ENCODE peak calls at places on chromosomes 5 and 9, in eight cellular contexts. E is activated effector memory CD4-positive, alpha-beta T cell treated with Interleukin-2 at 50 U/mL for 16 hours; Y is midbrain; H is nephron progenitor cell; O is NCI-H774; W is left cardiac atrium; T is left ventricle myocardium inferior; J is glutamatergic neuron. Z is an unnamed sample.

GRCh38 chr5:6570530-6570929 is 62.3 kb downstream of the NSUN2 start:
- DNase-seq in H (no peak), T (no peak), W (no peak), E (no peak), Y (no peak), J (no peak), O (peak), Z (peak)

GRCh38 chr9:27292646-27293045 is 4.3 kb downstream of the EQTN start:
- DNase-seq in E (no peak), O (no peak), H (no peak), T (no peak), Y (no peak), W (no peak), J (no peak), Z (no peak)

GRCh38 chr9:69397384-69398214 is 72.6 kb downstream of the ENTREP1 start:
- DNase-seq in T (no peak), H (no peak), Y (peak), O (no peak), J (no peak), E (no peak), W (no peak), Z (no peak)

GRCh38 chr5:121429761-121430160 is 421.9 kb upstream of the FTMT start:
- DNase-seq in H (no peak), W (no peak), T (no peak), J (no peak), E (no peak), O (no peak), Y (no peak), Z (no peak)

GRCh38 chr9:100848731-100849130 is 179.8 kb upstream of the PLPPR1 start:
- DNase-seq in T (no peak), O (no peak), J (no peak), H (no peak), W (no peak), Y (no peak), E (no peak), Z (no peak)

GRCh38 chr9:97528529-97529230 is 27.2 kb downstream of the TMOD1 start:
- DNase-seq in T (no peak), E (no peak), O (no peak), Y (no peak), H (no peak), W (no peak), J (no peak), Z (no peak)

GRCh38 chr9:75891277-75892167 is 1.0 kb downstream of the PCSK5 start:
- DNase-seq in O (no peak), H (peak), W (peak), T (peak), E (peak), Y (peak), J (peak), Z (peak)

GRCh38 chr5:147887026-147887627 is 8.6 kb downstream of the SCGB3A2 start:
- DNase-seq in W (no peak), Y (peak), J (no peak), E (no peak), T (no peak), H (no peak), O (peak), Z (no peak)

GRCh38 chr5:138354926-138355378 is 2.5 kb downstream of the KDM3B start:
- DNase-seq in W (peak), O (no peak), H (peak), T (no peak), Y (peak), E (no peak), J (no peak), Z (no peak)

GRCh38 chr5:30918171-30918570 is 275.3 kb upstream of the CDH6 start:
- DNase-seq in Y (no peak), J (no peak), O (no peak), T (no peak), H (no peak), E (no peak), W (no peak), Z (no peak)

GRCh38 chr9:110808599-110808980 is 140.0 kb downstream of the MUSK start:
- DNase-seq in J (no peak), E (no peak), O (no peak), H (no peak), T (no peak), W (no peak), Y (no peak), Z (no peak)

GRCh38 chr5:10457682-10458574 is 16.2 kb downstream of the ROPN1L start:
- DNase-seq in E (no peak), T (peak), W (no peak), O (no peak), Y (no peak), J (peak), H (peak), Z (no peak)

GRCh38 chr5:79772651-79773050 is 83.0 kb downstream of the CMYA5 start:
- DNase-seq in Y (no peak), E (no peak), H (no peak), T (no peak), J (no peak), O (no peak), W (no peak), Z (no peak)

GRCh38 chr5:159010611-159011497 is 88.9 kb downstream of the EBF1 start:
- DNase-seq in E (no peak), W (peak), Y (no peak), H (peak), T (peak), O (no peak), J (no peak), Z (no peak)

GRCh38 chr5:142110046-142110531 is 1.5 kb downstream of the NDFIP1 start:
- DNase-seq in O (no peak), E (no peak), W (no peak), J (no peak), H (peak), T (no peak), Y (peak), Z (no peak)

GRCh38 chr5:78819707-78820106 is 165.4 kb downstream of the ARSB start:
- DNase-seq in Y (no peak), H (no peak), W (no peak), E (no peak), T (no peak), O (no peak), J (no peak), Z (no peak)

GRCh38 chr9:16309350-16310271 is 560.9 kb downstream of the BNC2 start:
- DNase-seq in H (no peak), W (peak), O (no peak), T (peak), Y (no peak), E (no peak), J (no peak), Z (no peak)

GRCh38 chr9:121698627-121699270 is 47.3 kb downstream of the DAB2IP start:
- DNase-seq in E (no peak), T (no peak), O (peak), Y (no peak), H (peak), J (peak), W (peak), Z (peak)

GRCh38 chr5:148209151-148209550 is 6.3 kb downstream of the SPINK6 start:
- DNase-seq in E (no peak), J (no peak), Y (no peak), T (no peak), O (peak), H (no peak), W (no peak), Z (peak)

GRCh38 chr9:134226221-134226930 is 62.0 kb upstream of the RNU6ATAC start:
- DNase-seq in E (no peak), W (peak), O (no peak), J (peak), Y (no peak), H (peak), T (peak), Z (no peak)

GRCh38 chr9:137465000-137465769 is 6.1 kb upstream of the NSMF start:
- DNase-seq in E (no peak), H (no peak), W (peak), O (no peak), Y (no peak), J (no peak), T (no peak), Z (no peak)

GRCh38 chr9:15746905-15747304 is 194.1 kb downstream of the CCDC171 start:
- DNase-seq in J (no peak), T (no peak), O (no peak), H (no peak), Y (no peak), W (no peak), E (no peak), Z (no peak)

GRCh38 chr5:32571128-32571527 is 14.2 kb upstream of the SUB1 start:
- DNase-seq in H (no peak), J (no peak), Y (no peak), W (no peak), E (no peak), O (no peak), T (no peak), Z (no peak)

GRCh38 chr5:180034564-180034963 is 37.0 kb downstream of the RNF130 start:
- DNase-seq in E (no peak), Y (no peak), O (no peak), T (no peak), H (no peak), W (no peak), J (no peak), Z (no peak)

GRCh38 chr5:35202319-35203111 is 27.8 kb downstream of the PRLR start:
- DNase-seq in Y (no peak), E (no peak), W (peak), H (peak), J (peak), T (peak), O (no peak), Z (peak)

GRCh38 chr9:4119778-4120554 is 179.9 kb downstream of the GLIS3 start:
- DNase-seq in H (no peak), Y (no peak), W (no peak), E (no peak), J (no peak), T (no peak), O (no peak), Z (no peak)

GRCh38 chr5:127029513-127030258 is 672 bp downstream of the MARCHF3 start:
- DNase-seq in H (peak), W (peak), Y (peak), J (peak), E (peak), T (peak), O (peak), Z (peak)

GRCh38 chr9:88256216-88256615 is 117.9 kb upstream of the SPATA31C2 start:
- DNase-seq in T (no peak), O (no peak), H (no peak), W (no peak), E (no peak), Y (no peak), J (no peak), Z (no peak)

GRCh38 chr5:110665184-110665726 is 61.2 kb downstream of the TMEM232 start:
- DNase-seq in Y (no peak), T (no peak), O (no peak), H (no peak), W (no peak), E (no peak), J (no peak), Z (no peak)

GRCh38 chr5:111313017-111313724 is 89.0 kb downstream of the CAMK4 start:
- DNase-seq in T (no peak), J (no peak), Y (no peak), W (no peak), H (no peak), O (no peak), E (no peak), Z (no peak)

GRCh38 chr5:142179776-142180387 is 71.3 kb downstream of the NDFIP1 start:
- DNase-seq in Y (no peak), J (no peak), T (no peak), E (no peak), W (no peak), O (no peak), H (no peak), Z (no peak)

GRCh38 chr9:129254566-129255287 is 76.7 kb upstream of the IER5L start:
- DNase-seq in E (no peak), Y (no peak), O (no peak), J (no peak), T (no peak), H (no peak), W (no peak), Z (no peak)

GRCh38 chr9:107422189-107422802 is 67.3 kb downstream of the KLF4 start:
- DNase-seq in E (no peak), T (peak), J (peak), W (peak), O (peak), H (peak), Y (peak), Z (peak)